ENCODE peak calls at places on chromosomes 11 and 22, in four cellular contexts. One of them, this sample, is unnamed.

GRCh38 chr22:22508274-22509176 is at the start of gene ZNF280B:
- DNase-seq in stomach: peak; percentile 70
- DNase-seq in cardiac muscle cell: peak; percentile 92
- DNase-seq in HFFc6: peak; percentile 18
- DNase-seq in this sample: peak; percentile 89

GRCh38 chr11:11995601-11996000 is 12.8 kb downstream of the DKK3 start:
- DNase-seq in cardiac muscle cell: no peak
- DNase-seq in HFFc6: no peak
- DNase-seq in stomach: no peak
- DNase-seq in this sample: no peak

GRCh38 chr11:44286268-44286880 is 23.6 kb downstream of the ALX4 start:
- DNase-seq in stomach: peak; percentile 41
- DNase-seq in cardiac muscle cell: peak; percentile 77
- DNase-seq in HFFc6: peak; percentile 38
- DNase-seq in this sample: peak; percentile 68

GRCh38 chr11:32312865-32313403 is 122.4 kb downstream of the WT1 start:
- DNase-seq in HFFc6: peak; percentile 73
- DNase-seq in stomach: no peak
- DNase-seq in cardiac muscle cell: peak; percentile 85
- DNase-seq in this sample: peak; percentile 26

GRCh38 chr11:20873054-20873453 is 203.7 kb downstream of the NELL1 start:
- DNase-seq in cardiac muscle cell: peak; percentile 2
- DNase-seq in HFFc6: no peak
- DNase-seq in stomach: no peak
- DNase-seq in this sample: no peak

GRCh38 chr11:63840356-63841060 is 1.6 kb downstream of the MARK2 start:
- DNase-seq in stomach: no peak
- DNase-seq in cardiac muscle cell: no peak
- DNase-seq in HFFc6: no peak
- DNase-seq in this sample: no peak

GRCh38 chr11:94678236-94678635 is 89.9 kb upstream of the AMOTL1 start:
- DNase-seq in HFFc6: no peak
- DNase-seq in cardiac muscle cell: peak; percentile 12
- DNase-seq in stomach: no peak
- DNase-seq in this sample: no peak

GRCh38 chr22:41668971-41669911 is 19.4 kb downstream of the SNU13 start:
- DNase-seq in stomach: no peak
- DNase-seq in HFFc6: peak; percentile 85
- DNase-seq in cardiac muscle cell: peak; percentile 65
- DNase-seq in this sample: no peak

GRCh38 chr11:10139656-10140055 is 154.4 kb downstream of the SBF2 start:
- DNase-seq in stomach: no peak
- DNase-seq in HFFc6: peak; percentile 79
- DNase-seq in cardiac muscle cell: peak; percentile 91
- DNase-seq in this sample: no peak

GRCh38 chr11:63882555-63883242 is 34.3 kb downstream of the RCOR2 start:
- DNase-seq in stomach: no peak
- DNase-seq in cardiac muscle cell: no peak
- DNase-seq in HFFc6: no peak
- DNase-seq in this sample: peak; percentile 44

GRCh38 chr11:70183483-70184176 is 19.5 kb upstream of the FADD start:
- DNase-seq in cardiac muscle cell: no peak
- DNase-seq in HFFc6: no peak
- DNase-seq in stomach: peak; percentile 74
- DNase-seq in this sample: no peak

GRCh38 chr11:73140213-73141030 is 1.7 kb downstream of the FCHSD2 start:
- DNase-seq in cardiac muscle cell: peak; percentile 47
- DNase-seq in stomach: peak; percentile 48
- DNase-seq in HFFc6: no peak
- DNase-seq in this sample: peak; percentile 34

GRCh38 chr11:108453207-108453835 is 14.0 kb downstream of the C11orf65 start:
- DNase-seq in stomach: no peak
- DNase-seq in HFFc6: no peak
- DNase-seq in cardiac muscle cell: no peak
- DNase-seq in this sample: no peak

GRCh38 chr11:119484741-119485605 is 62.0 kb upstream of the THY1 start:
- DNase-seq in stomach: peak; percentile 24
- DNase-seq in cardiac muscle cell: no peak
- DNase-seq in HFFc6: no peak
- DNase-seq in this sample: no peak

GRCh38 chr11:121465709-121466062 is 12.9 kb upstream of the SORL1-AS1 start:
- DNase-seq in HFFc6: no peak
- DNase-seq in stomach: no peak
- DNase-seq in cardiac muscle cell: no peak
- DNase-seq in this sample: no peak

GRCh38 chr11:46472662-46472994 is 81.1 kb upstream of the CHRM4 start:
- DNase-seq in HFFc6: no peak
- DNase-seq in cardiac muscle cell: no peak
- DNase-seq in stomach: peak; percentile 46
- DNase-seq in this sample: no peak

GRCh38 chr11:35223429-35223828 is 84.5 kb downstream of the CD44 start:
- DNase-seq in HFFc6: peak; percentile 53
- DNase-seq in stomach: no peak
- DNase-seq in cardiac muscle cell: peak; percentile 64
- DNase-seq in this sample: peak; percentile 53

GRCh38 chr11:104964247-104964646 is 4.1 kb downstream of the CASP4 start:
- DNase-seq in HFFc6: no peak
- DNase-seq in cardiac muscle cell: no peak
- DNase-seq in stomach: no peak
- DNase-seq in this sample: no peak

GRCh38 chr11:46724088-46724487 is 5.1 kb downstream of the F2 start:
- DNase-seq in stomach: no peak
- DNase-seq in HFFc6: no peak
- DNase-seq in cardiac muscle cell: no peak
- DNase-seq in this sample: peak; percentile 34

GRCh38 chr11:2365571-2366210 is 11.4 kb upstream of the CD81 start:
- DNase-seq in cardiac muscle cell: no peak
- DNase-seq in stomach: no peak
- DNase-seq in HFFc6: no peak
- DNase-seq in this sample: no peak

GRCh38 chr11:118608268-118609214 is 1.1 kb downstream of the PHLDB1 start:
- DNase-seq in stomach: peak; percentile 59
- DNase-seq in cardiac muscle cell: peak; percentile 89
- DNase-seq in HFFc6: peak; percentile 90
- DNase-seq in this sample: peak; percentile 45

GRCh38 chr22:32475428-32476010 is 908 bp downstream of the FBXO7 start:
- DNase-seq in HFFc6: peak; percentile 25
- DNase-seq in stomach: peak; percentile 40
- DNase-seq in cardiac muscle cell: peak; percentile 57
- DNase-seq in this sample: no peak

DNA sequence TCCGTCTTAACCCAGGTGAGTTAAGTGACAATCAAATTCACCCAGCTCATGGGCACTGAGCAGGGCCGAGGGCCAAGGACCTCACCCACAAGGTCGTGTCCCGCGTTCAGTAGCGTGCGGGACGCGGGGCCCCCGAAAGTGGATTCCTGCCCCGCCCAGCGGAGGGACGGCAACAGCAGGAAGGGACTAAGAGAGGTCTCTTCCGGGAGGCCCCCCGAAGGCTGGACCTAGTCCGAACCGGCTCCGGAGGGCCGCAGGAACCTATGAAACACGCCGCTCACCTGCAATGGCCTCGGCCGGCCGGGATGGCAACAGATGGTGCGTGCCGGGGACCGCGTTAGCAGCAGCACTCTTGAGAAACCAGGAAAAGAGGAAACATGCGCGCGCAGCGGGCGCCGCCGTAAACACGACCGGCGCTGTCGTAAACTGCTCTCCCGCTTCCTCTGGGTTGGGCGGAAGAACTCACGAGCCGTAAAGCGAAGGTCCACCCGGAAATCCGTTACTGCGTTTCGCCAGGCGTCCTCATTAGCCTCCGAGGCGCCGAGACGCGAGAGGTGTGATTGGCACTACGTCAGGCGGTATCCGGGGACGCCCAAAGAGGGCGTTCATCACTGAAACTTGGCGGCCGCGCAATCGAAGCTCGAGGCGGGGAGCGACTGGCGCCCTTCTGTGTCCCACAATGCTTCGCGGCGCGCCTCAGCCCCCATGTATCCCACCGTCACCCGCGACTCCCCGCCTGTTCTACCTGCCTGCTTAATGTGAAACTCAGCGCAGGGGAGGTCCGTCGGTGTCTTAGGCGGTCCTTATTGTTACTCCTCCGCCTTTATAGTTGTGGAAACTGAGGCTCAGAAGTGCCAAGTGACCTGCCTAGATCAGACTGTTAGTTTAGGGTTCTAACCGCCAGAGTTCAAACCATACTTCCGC is at the start of gene EIF3D:
- DNase-seq in stomach: peak; percentile 99
- DNase-seq in cardiac muscle cell: peak; percentile 100
- DNase-seq in HFFc6: peak; percentile 99
- DNase-seq in this sample: peak; percentile 95
- TF ChIP-seq CTCF in stomach: no peak
- TF ChIP-seq CTCF in cardiac muscle cell: no peak
- TF ChIP-seq CTCF in HFFc6: peak; percentile 47
- TF ChIP-seq CTCF in this sample: no peak

DNA sequence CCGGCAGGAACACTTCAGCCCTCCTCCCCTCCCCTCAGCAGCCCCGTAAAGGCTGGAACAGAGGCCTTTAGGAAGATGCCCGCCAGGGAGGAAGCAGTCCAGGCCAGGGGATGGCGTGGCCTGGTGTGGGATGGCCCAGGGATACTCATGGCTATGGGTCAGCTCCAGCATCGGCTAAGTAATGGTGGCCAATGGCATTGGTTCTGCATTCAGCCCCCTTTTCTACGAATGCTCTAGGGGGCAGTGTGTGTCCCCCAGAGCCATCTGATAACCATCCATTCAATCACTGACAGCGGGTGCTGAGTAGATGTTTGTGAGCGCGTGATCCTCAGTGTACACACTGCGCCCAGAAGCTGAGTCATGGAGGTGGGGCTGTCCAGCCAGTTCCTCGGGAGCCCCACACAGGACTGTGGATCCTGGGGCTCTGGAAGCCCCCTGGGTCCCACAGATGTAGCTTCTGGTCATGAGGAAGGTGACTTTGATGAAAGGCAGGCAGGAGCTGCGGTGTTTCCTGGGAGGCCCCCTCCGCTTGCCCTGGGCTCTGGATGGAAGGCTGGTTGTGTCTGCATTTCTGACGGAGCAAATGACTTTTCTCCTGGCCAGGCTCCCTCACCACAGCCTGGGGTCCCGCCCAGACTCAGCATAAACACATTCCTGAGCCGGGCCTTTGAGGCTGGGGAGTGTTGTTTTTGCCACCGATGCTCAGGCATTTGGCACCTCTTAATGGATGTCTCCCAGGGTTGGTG is 46.5 kb downstream of the FBLN1 start:
- DNase-seq in cardiac muscle cell: peak; percentile 89
- DNase-seq in HFFc6: peak; percentile 95
- DNase-seq in stomach: peak; percentile 46
- DNase-seq in this sample: no peak
- TF ChIP-seq CTCF in cardiac muscle cell: peak; percentile 44
- TF ChIP-seq CTCF in HFFc6: peak; percentile 85
- TF ChIP-seq CTCF in stomach: no peak
- TF ChIP-seq CTCF in this sample: no peak

GRCh38 chr22:35155403-35156025 is 89.6 kb downstream of the ISX start:
- DNase-seq in cardiac muscle cell: no peak
- DNase-seq in stomach: no peak
- DNase-seq in HFFc6: no peak
- DNase-seq in this sample: no peak
- TF ChIP-seq CTCF in cardiac muscle cell: no peak
- TF ChIP-seq CTCF in stomach: no peak
- TF ChIP-seq CTCF in HFFc6: no peak
- TF ChIP-seq CTCF in this sample: peak; percentile 18

GRCh38 chr11:111454561-111455192 is 57.5 kb downstream of the BTG4 start:
- DNase-seq in HFFc6: peak; percentile 59
- DNase-seq in cardiac muscle cell: peak; percentile 67
- DNase-seq in stomach: no peak
- DNase-seq in this sample: peak; percentile 74
- TF ChIP-seq CTCF in HFFc6: peak; percentile 91
- TF ChIP-seq CTCF in cardiac muscle cell: peak; percentile 42
- TF ChIP-seq CTCF in stomach: no peak
- TF ChIP-seq CTCF in this sample: peak; percentile 64

GRCh38 chr11:65563606-65564005 is 5.4 kb upstream of the LTBP3 start:
- DNase-seq in HFFc6: no peak
- DNase-seq in stomach: no peak
- DNase-seq in cardiac muscle cell: no peak
- DNase-seq in this sample: no peak
- TF ChIP-seq CTCF in HFFc6: no peak
- TF ChIP-seq CTCF in stomach: no peak
- TF ChIP-seq CTCF in cardiac muscle cell: no peak
- TF ChIP-seq CTCF in this sample: no peak

GRCh38 chr22:37319469-37319868 is 37.2 kb downstream of the CYTH4 start:
- DNase-seq in cardiac muscle cell: no peak
- DNase-seq in HFFc6: no peak
- DNase-seq in stomach: no peak
- DNase-seq in this sample: no peak

GRCh38 chr22:37316405-37316804 is 34.1 kb downstream of the CYTH4 start:
- DNase-seq in cardiac muscle cell: no peak
- DNase-seq in HFFc6: no peak
- DNase-seq in stomach: no peak
- DNase-seq in this sample: no peak

GRCh38 chr22:37317698-37318210 is 35.4 kb downstream of the CYTH4 start:
- DNase-seq in cardiac muscle cell: no peak
- DNase-seq in HFFc6: no peak
- DNase-seq in stomach: no peak
- DNase-seq in this sample: no peak

GRCh38 chr22:37316875-37317371 is 34.6 kb downstream of the CYTH4 start:
- DNase-seq in stomach: peak; percentile 77
- DNase-seq in HFFc6: peak; percentile 81
- DNase-seq in cardiac muscle cell: peak; percentile 92
- DNase-seq in this sample: peak; percentile 83

GRCh38 chr22:37318255-37319109 is 36.2 kb downstream of the CYTH4 start:
- DNase-seq in HFFc6: no peak
- DNase-seq in stomach: no peak
- DNase-seq in cardiac muscle cell: no peak
- DNase-seq in this sample: no peak
- TF ChIP-seq CTCF in HFFc6: peak; percentile 29
- TF ChIP-seq CTCF in stomach: no peak
- TF ChIP-seq CTCF in cardiac muscle cell: no peak
- TF ChIP-seq CTCF in this sample: no peak

DNA sequence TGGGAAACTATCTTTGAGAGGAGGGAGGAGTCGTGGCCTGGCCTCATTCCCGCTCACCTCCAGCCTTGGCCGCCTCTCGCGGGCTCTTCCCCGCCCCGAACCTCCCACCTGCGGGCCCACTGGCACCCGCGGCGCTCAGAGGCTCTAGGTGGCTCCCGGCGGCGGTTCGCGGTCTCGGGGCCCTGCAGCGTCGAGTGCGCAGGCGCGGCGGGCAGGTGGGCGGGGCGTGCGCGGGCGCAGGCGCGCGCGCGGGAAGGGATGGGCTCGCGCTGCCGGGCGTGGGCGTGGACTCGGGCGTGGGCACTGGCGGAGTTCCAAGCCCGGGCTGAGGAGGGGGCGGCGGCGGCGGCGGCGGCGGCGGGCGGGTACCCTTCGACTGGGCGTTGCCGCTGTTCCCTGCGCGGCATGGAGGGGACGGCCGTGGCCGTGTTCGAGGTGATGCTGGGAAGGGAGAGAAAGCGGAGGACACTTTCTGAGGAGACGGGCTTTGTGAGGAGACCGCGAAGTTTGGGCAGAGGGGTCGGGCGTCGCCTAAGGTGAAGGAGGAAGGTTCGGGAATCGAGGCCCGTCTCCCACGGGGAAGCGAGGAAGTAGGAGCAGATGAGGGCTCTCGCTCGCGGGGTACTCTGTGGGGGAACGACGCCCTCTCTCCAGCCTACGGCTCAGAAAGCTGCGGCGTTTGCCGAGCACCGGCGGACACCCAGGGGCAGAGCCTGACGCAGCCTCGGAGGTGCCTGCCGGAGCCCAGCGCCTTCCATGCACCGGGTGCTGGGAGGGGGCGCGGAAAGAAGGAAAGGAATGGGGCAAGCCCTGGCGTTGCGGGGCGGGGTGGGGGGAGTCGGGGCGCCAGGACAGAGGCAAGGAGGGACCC is 15.7 kb upstream of the SPTBN2 start:
- DNase-seq in HFFc6: peak; percentile 54
- DNase-seq in cardiac muscle cell: peak; percentile 69
- DNase-seq in stomach: peak; percentile 88
- DNase-seq in this sample: peak; percentile 84
- TF ChIP-seq CTCF in HFFc6: no peak
- TF ChIP-seq CTCF in cardiac muscle cell: no peak
- TF ChIP-seq CTCF in stomach: no peak
- TF ChIP-seq CTCF in this sample: no peak

This sample was measured in glutamatergic neuron.